ENCODE peak calls at places on chromosomes 12 and 14, in seven cellular contexts. C is aorta, F is esophagus squamous epithelium, A is adrenal gland, P is astrocyte, K is hepatocyte, V is GM23248. E is an unnamed sample. For H3K27me3 and H3K9me3, the result is how much of the 10 kb centered on the place peaks cover.

GRCh38 chr12:100955139-100955538 is 160.6 kb downstream of the ANO4 start:
- DNase-seq in F (no peak), P (peak), A (peak), K (peak), C (peak), V (peak), E (no peak)

GRCh38 chr14:94681300-94682060 is 69.3 kb downstream of the SERPINA3 start:
- DNase-seq in A (peak), P (peak), V (peak), C (peak), K (peak), F (no peak), E (peak)

GRCh38 chr14:24459331-24459730 is 16.8 kb upstream of the SDR39U1 start:
- DNase-seq in K (no peak), A (no peak), F (no peak), P (no peak), V (no peak), C (no peak), E (no peak)

GRCh38 chr14:69637503-69638030 is 26.2 kb downstream of the SUSD6 start:
- DNase-seq in C (no peak), A (peak), F (no peak), K (peak), P (no peak), V (no peak), E (peak)

GRCh38 chr12:47458273-47458672 is 247.6 kb downstream of the RPAP3 start:
- DNase-seq in V (no peak), K (peak), P (peak), F (no peak), C (no peak), A (no peak), E (no peak)

GRCh38 chr12:132262256-132263060 is 66.9 kb downstream of the GALNT9 start:
- DNase-seq in C (no peak), F (no peak), K (no peak), P (no peak), V (no peak), A (no peak), E (no peak)

GRCh38 chr12:9925746-9926393 is 6.3 kb downstream of the CLEC2A start:
- DNase-seq in A (peak), F (no peak), K (peak), V (peak), C (no peak), P (peak), E (no peak)

GRCh38 chr12:65443038-65443437 is 164.6 kb downstream of the MSRB3 start:
- DNase-seq in F (no peak), K (no peak), A (peak), P (no peak), C (no peak), V (peak), E (no peak)

GRCh38 chr12:5085896-5086295 is 42.2 kb downstream of the KCNA5 start:
- DNase-seq in V (peak), K (no peak), F (no peak), C (no peak), A (no peak), P (peak), E (no peak)

GRCh38 chr12:97167598-97167997 is 260.5 kb downstream of the NEDD1 start:
- DNase-seq in K (no peak), V (peak), C (no peak), A (no peak), P (peak), F (no peak), E (no peak)

GRCh38 chr12:1443421-1444141 is 150.8 kb downstream of the FBXL14 start:
- DNase-seq in V (peak), K (no peak), F (no peak), P (peak), C (no peak), A (no peak), E (no peak)

GRCh38 chr12:100793182-100793581 is 1.4 kb upstream of the ANO4 start:
- DNase-seq in V (peak), P (peak), F (no peak), A (peak), K (no peak), C (no peak), E (no peak)

GRCh38 chr14:73751157-73751691 is 37.0 kb upstream of the PNMA1 start:
- DNase-seq in P (no peak), A (no peak), K (no peak), V (no peak), F (no peak), C (no peak), E (no peak)

GRCh38 chr12:645563-646071 is 17.6 kb downstream of the NINJ2 start:
- DNase-seq in P (peak), C (no peak), V (peak), F (no peak), K (no peak), A (peak), E (no peak)

GRCh38 chr12:70359458-70360197 is 6.5 kb upstream of the KCNMB4 start:
- DNase-seq in V (peak), C (no peak), K (no peak), A (no peak), F (no peak), P (no peak), E (no peak)

GRCh38 chr12:96249196-96250118 is 55.3 kb downstream of the ELK3 start:
- DNase-seq in K (no peak), A (peak), V (peak), P (peak), C (no peak), F (no peak), E (no peak)

GRCh38 chr14:38143651-38144505 is 63.8 kb upstream of the SSTR1 start:
- DNase-seq in P (peak), F (no peak), K (no peak), V (peak), A (no peak), C (no peak), E (no peak)

GRCh38 chr14:54567634-54568561 is 970 bp downstream of the SAMD4A start:
- DNase-seq in P (peak), V (peak), C (peak), K (peak), F (no peak), A (peak), E (peak)

GRCh38 chr14:32662234-32662633 is 276.4 kb upstream of the NPAS3 start:
- DNase-seq in V (peak), C (no peak), F (no peak), K (no peak), P (no peak), A (no peak), E (no peak)

GRCh38 chr12:46652692-46653091 is 173.1 kb downstream of the SLC38A4 start:
- DNase-seq in V (no peak), P (no peak), F (no peak), K (no peak), A (no peak), C (no peak), E (no peak)

GRCh38 chr14:77014004-77014604 is 14.4 kb downstream of the IRF2BPL start:
- DNase-seq in K (peak), V (no peak), A (peak), F (no peak), P (peak), C (peak), E (peak)

GRCh38 chr14:69543341-69544249 is 31.1 kb downstream of the CCDC177 start:
- DNase-seq in P (peak), F (peak), V (peak), A (peak), C (no peak), K (peak), E (peak)

GRCh38 chr14:75793806-75794205 is 132.8 kb downstream of the TTLL5 start:
- DNase-seq in P (no peak), F (no peak), A (peak), V (peak), C (no peak), K (peak), E (no peak)

GRCh38 chr14:23063601-23064000 is 6.3 kb upstream of the CDH24 start:
- DNase-seq in F (no peak), A (no peak), K (no peak), P (no peak), V (no peak), C (no peak), E (no peak)

GRCh38 chr14:91173867-91174266 is 60.0 kb downstream of the DGLUCY start:
- DNase-seq in K (no peak), V (no peak), A (no peak), F (no peak), C (peak), P (no peak), E (no peak)

GRCh38 chr14:74571901-74572828 is 39.9 kb downstream of the LTBP2 start:
- DNase-seq in A (peak), F (no peak), K (peak), P (peak), V (peak), C (peak), E (no peak)

GRCh38 chr14:31336646-31337045 is 83.7 kb downstream of the HEATR5A start:
- DNase-seq in V (peak), F (no peak), C (no peak), A (no peak), P (peak), K (no peak), E (no peak)

GRCh38 chr12:79566452-79566851 is 124.3 kb downstream of the PAWR start:
- DNase-seq in C (no peak), F (no peak), P (peak), A (no peak), K (no peak), V (no peak), E (no peak)

GRCh38 chr12:33427071-33427470 is 12.5 kb downstream of the SYT10 start:
- DNase-seq in P (no peak), F (no peak), V (no peak), C (no peak), K (peak), A (no peak), E (no peak)

GRCh38 chr12:20099395-20099976 is 268.9 kb upstream of the PDE3A start:
- DNase-seq in K (no peak), A (no peak), C (no peak), F (no peak), P (no peak), V (no peak), E (no peak)

GRCh38 chr12:128644664-128645296 is 179.0 kb downstream of the SLC15A4 start:
- DNase-seq in F (no peak), V (no peak), C (no peak), A (peak), P (no peak), K (peak), E (peak)

GRCh38 chr14:102095231-102095870 is 8.5 kb upstream of the HSP90AA1 start:
- DNase-seq in K (no peak), C (no peak), F (no peak), P (peak), A (no peak), V (peak), E (no peak)

GRCh38 chr12:88693837-88694445 is 113.7 kb upstream of the KITLG start:
- DNase-seq in C (no peak), F (no peak), V (peak), A (no peak), K (no peak), P (no peak), E (no peak)

GRCh38 chr12:105640780-105641179 is 310.3 kb downstream of the C12orf75 start:
- DNase-seq in A (no peak), C (no peak), V (no peak), P (peak), F (no peak), K (no peak), E (no peak)

GRCh38 chr14:73264080-73264895 is 27.0 kb downstream of the PAPLN start:
- DNase-seq in V (no peak), C (no peak), K (no peak), F (no peak), A (no peak), P (no peak), E (no peak)

GRCh38 chr14:68636597-68636996 is 156.3 kb downstream of the ZFP36L1 start:
- DNase-seq in K (no peak), C (peak), F (no peak), P (no peak), V (no peak), A (no peak), E (no peak)

GRCh38 chr12:122089080-122089479 is 10.5 kb downstream of the MLXIP start:
- DNase-seq in P (no peak), F (no peak), C (no peak), V (no peak), A (no peak), K (no peak), E (no peak)

GRCh38 chr12:101607894-101608293 is 13.1 kb downstream of the MYBPC1 start:
- DNase-seq in P (no peak), F (no peak), A (no peak), V (no peak), C (no peak), K (no peak), E (peak)

DNA sequence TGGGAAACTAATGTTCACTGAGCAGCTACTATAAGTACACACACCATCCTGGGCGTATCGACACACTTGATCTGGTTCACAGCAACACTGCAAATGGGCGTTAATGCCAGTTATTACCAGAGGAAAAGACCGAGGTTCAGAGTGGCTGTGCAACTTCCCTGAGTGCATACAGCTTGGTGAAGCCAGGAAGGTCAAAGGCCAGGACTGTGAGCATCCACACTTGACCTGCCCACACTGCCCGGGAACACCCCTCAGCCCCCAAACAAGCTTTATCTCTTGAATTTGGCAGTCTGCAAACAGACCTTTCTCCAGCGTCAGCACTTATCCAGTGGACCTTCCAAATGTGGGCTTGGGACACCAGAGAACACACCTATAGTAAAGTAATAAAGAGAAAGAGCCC is 312.6 kb downstream of the BCL11B start:
- DNase-seq in P (no peak), C (no peak), V (no peak), F (no peak), A (no peak), K (no peak), E (no peak)
- H3K27me3 ChIP-seq in P (under half), C (under half), V (under half), F (under half), A (under half), K (under half), E (under half)

GRCh38 chr12:18751866-18752265 is 13.9 kb downstream of the CAPZA3 start:
- DNase-seq in F (no peak), V (no peak), P (no peak), K (no peak), A (no peak), C (no peak), E (no peak)

GRCh38 chr12:18752947-18753346 is 15.0 kb downstream of the CAPZA3 start:
- DNase-seq in C (no peak), P (no peak), F (no peak), A (no peak), V (no peak), K (no peak), E (no peak)

GRCh38 chr12:18752280-18752920 is 14.5 kb downstream of the CAPZA3 start:
- DNase-seq in P (peak), K (peak), A (peak), F (no peak), C (no peak), V (peak), E (no peak)

GRCh38 chr12:18754118-18754707 is 16.3 kb downstream of the CAPZA3 start:
- DNase-seq in P (no peak), F (no peak), V (no peak), C (no peak), K (no peak), A (peak), E (no peak)

DNA sequence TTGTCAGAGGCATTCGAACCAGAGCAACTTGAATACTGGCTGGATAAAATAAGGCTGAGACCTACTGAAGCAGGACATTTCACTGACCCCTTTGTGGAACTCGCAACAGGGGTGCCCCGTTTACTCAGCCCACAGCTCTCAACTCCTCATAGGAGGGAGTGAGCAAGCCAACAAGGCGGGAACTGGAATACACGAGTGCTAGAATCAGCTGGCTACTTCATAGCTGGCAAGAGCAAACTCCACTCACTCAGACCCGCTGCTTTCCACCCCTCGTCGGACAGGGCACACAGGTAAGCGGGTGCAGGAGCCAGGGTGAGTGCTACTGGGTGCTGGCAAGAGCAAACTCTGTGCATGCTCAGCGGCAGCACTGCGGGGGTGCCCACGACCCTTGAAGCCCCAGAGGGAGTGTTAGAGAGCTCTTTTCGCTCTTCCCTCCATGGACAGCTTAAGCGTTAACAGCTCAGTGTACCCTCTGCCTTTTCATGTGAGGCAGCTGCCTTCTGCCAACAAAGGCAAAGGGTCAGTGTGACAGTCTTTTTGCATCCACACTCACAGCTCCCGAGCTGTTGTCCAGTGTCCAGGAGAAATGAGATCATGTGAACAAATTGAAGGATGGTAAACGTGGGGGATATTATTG is 15.7 kb downstream of the CAPZA3 start:
- DNase-seq in A (no peak), P (no peak), C (peak), K (peak), F (no peak), V (peak), E (no peak)
- H3K4me3 ChIP-seq in A (no peak), P (no peak), C (no peak), K (no peak), F (no peak), V (no peak), E (no peak)

GRCh38 chr12:111953455-111953854 is 59.5 kb downstream of the TMEM116 start:
- DNase-seq in P (no peak), V (no peak), F (no peak), A (peak), C (no peak), K (no peak), E (no peak)
- H3K9me3 ChIP-seq in P (under half), V (under half), F (under half), A (under half), C (under half), K (under half), E (under half)

GRCh38 chr12:57236925-57237652 is 7.6 kb downstream of the SHMT2 start:
- DNase-seq in K (no peak), A (no peak), V (peak), P (no peak), C (peak), F (no peak), E (no peak)

GRCh38 chr12:57236224-57236924 is 6.9 kb downstream of the SHMT2 start:
- DNase-seq in V (peak), A (no peak), C (peak), P (no peak), F (no peak), K (peak), E (no peak)

GRCh38 chr12:57235012-57235727 is 5.7 kb downstream of the SHMT2 start:
- DNase-seq in K (peak), F (no peak), C (peak), P (no peak), A (no peak), V (no peak), E (no peak)

GRCh38 chr12:57234571-57235011 is 5.1 kb downstream of the SHMT2 start:
- DNase-seq in F (no peak), A (no peak), C (peak), K (no peak), V (no peak), P (no peak), E (no peak)

DNA sequence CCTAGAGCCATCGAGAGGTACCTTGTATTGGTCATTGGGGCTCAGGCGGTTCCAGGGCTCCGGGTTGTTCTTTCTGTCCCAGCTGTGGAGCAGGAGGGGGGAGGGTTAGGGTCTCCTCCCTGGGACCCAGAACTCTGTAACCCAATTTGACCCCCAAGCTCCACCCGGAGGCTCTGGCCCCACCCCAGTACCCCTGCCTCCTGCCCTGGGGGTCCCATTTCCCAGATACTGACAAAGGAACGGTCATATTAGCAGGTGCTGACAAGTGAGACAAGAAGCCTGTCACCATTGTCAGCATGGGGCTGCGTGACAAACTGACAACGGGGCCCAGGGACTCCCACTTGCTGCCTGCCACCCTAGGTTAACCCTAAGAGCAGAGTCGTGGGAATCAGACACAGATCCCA is 6.2 kb downstream of the SHMT2 start:
- DNase-seq in V (no peak), C (no peak), A (no peak), K (no peak), F (no peak), P (no peak), E (no peak)
- H3K27me3 ChIP-seq in V (under half), C (under half), A (under half), K (half or more), F (under half), P (under half), E (under half)

GRCh38 chr12:15688838-15689237 is 100.3 kb downstream of the EPS8 start:
- DNase-seq in K (no peak), C (no peak), V (no peak), P (no peak), A (no peak), F (no peak), E (no peak)
- H3K4me3 ChIP-seq in K (no peak), C (no peak), V (no peak), P (peak), A (no peak), F (no peak), E (peak)

GRCh38 chr14:26394114-26394855 is 203.5 kb downstream of the NOVA1 start:
- DNase-seq in A (no peak), K (no peak), P (peak), V (peak), C (no peak), F (no peak), E (peak)
- H3K9me3 ChIP-seq in A (under half), K (under half), P (under half), V (under half), C (under half), F (under half), E (under half)

DNA sequence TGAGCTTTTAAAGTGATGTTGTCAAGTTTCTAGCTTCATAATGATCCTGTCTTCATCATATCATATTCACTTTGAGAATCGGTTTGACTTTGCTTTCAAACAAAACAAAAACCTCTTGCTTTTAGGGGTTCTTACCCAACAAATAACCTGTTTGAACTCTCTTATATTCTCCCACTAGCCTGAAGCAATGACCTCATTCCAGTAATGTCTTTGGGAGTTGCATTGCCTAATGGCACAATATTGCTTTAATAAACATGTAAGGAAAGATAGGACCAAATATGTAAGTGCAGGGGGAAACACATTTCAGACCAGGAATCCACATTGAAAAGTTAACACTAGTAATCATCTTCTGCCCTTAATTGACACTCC is 27.6 kb downstream of the WBP11 start:
- DNase-seq in V (peak), K (no peak), P (peak), A (no peak), C (no peak), F (no peak), E (no peak)
- H3K27me3 ChIP-seq in V (under half), K (under half), P (under half), A (under half), C (under half), F (under half), E (under half)